ENCODE peak calls at places on chromosome 21, in six cellular contexts. B is stomach, I is body of pancreas, J is breast epithelium, Q is uterus, U is Peyer's patch. A is an unnamed sample.

GRCh38 chr21:41120997-41121396 is 47.0 kb upstream of the BACE2 start:
- DNase-seq in J (no peak), U (no peak), Q (no peak), I (no peak), B (no peak), A (no peak)

GRCh38 chr21:32257952-32258785 is 20.7 kb downstream of the MIS18A start:
- DNase-seq in I (peak; percentile 85), J (peak; percentile 69), B (peak; percentile 73), Q (peak; percentile 70), U (peak; percentile 76), A (peak; percentile 69)

GRCh38 chr21:31425158-31425557 is 81.1 kb upstream of the TIAM1 start:
- DNase-seq in Q (no peak), J (no peak), U (no peak), B (no peak), I (no peak), A (no peak)

GRCh38 chr21:31945576-31945975 is 72.8 kb downstream of the HUNK start:
- DNase-seq in Q (no peak), B (no peak), J (no peak), U (no peak), I (no peak), A (no peak)

GRCh38 chr21:37338671-37339526 is 27.7 kb upstream of the DYRK1A start:
- DNase-seq in U (no peak), I (peak; percentile 45), Q (peak; percentile 63), B (no peak), J (no peak), A (peak; percentile 70)

GRCh38 chr21:38297193-38297592 is 40.4 kb downstream of the KCNJ15 start:
- DNase-seq in I (no peak), U (no peak), Q (no peak), B (no peak), J (no peak), A (no peak)

GRCh38 chr21:29238052-29238966 is 60.4 kb upstream of the BACH1 start:
- DNase-seq in J (no peak), B (no peak), I (no peak), U (no peak), Q (no peak), A (no peak)

GRCh38 chr21:25385912-25386474 is 221.3 kb downstream of the MRPL39 start:
- DNase-seq in J (no peak), Q (no peak), B (peak; percentile 38), I (peak; percentile 79), U (no peak), A (peak; percentile 29)

GRCh38 chr21:31612889-31613785 is 46.4 kb upstream of the SOD1 start:
- DNase-seq in Q (no peak), U (no peak), B (no peak), I (no peak), J (no peak), A (no peak)

GRCh38 chr21:27333091-27333490 is 366.2 kb upstream of the ADAMTS5 start:
- DNase-seq in U (no peak), I (no peak), J (no peak), B (no peak), Q (no peak), A (no peak)

GRCh38 chr21:14523234-14523633 is 22.9 kb downstream of the SAMSN1 start:
- DNase-seq in J (no peak), B (no peak), Q (no peak), U (no peak), I (no peak), A (no peak)

GRCh38 chr21:30468912-30469812 is 11.0 kb downstream of the KRTAP19-1 start:
- DNase-seq in J (no peak), U (no peak), Q (no peak), B (no peak), I (no peak), A (no peak)

GRCh38 chr21:42833859-42834729 is 45.2 kb downstream of the WDR4 start:
- DNase-seq in I (no peak), B (peak; percentile 17), J (peak; percentile 47), Q (peak; percentile 6), U (peak; percentile 40), A (no peak)

GRCh38 chr21:42835611-42836401 is 43.5 kb downstream of the WDR4 start:
- DNase-seq in I (no peak), J (no peak), B (peak; percentile 13), U (peak; percentile 23), Q (no peak), A (no peak)

GRCh38 chr21:42834730-42835191 is 44.6 kb downstream of the WDR4 start:
- DNase-seq in Q (no peak), I (no peak), U (peak; percentile 35), B (peak; percentile 3), J (no peak), A (no peak)

GRCh38 chr21:42835211-42835610 is 44.1 kb downstream of the WDR4 start:
- DNase-seq in Q (no peak), U (peak; percentile 1), J (no peak), B (peak; percentile 1), I (no peak), A (no peak)

DNA sequence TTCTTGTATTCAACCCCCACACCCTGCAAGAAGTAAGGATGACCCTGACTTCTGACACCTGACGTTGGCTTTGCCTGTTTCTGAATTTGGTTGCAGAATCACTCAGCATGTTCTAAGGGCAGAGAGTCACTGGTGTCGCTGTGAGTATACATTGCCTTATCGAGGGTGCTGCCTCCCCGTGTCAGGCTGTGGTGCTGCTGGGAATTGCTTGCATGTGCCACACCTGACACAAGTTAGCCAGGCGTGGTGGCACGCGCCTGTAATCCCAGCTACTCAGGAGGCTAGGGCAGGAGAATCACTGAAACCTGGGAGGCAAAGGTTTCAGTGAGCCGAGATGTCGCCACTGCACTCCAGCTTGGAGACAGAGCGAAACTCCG is 45.9 kb downstream of the WDR4 start:
- DNase-seq in Q (no peak), I (no peak), J (peak; percentile 46), B (peak; percentile 54), U (peak; percentile 73), A (no peak)
- TF ChIP-seq POLR2A in Q (no peak), I (no peak), J (no peak), B (no peak), U (no peak), A (no peak)

DNA sequence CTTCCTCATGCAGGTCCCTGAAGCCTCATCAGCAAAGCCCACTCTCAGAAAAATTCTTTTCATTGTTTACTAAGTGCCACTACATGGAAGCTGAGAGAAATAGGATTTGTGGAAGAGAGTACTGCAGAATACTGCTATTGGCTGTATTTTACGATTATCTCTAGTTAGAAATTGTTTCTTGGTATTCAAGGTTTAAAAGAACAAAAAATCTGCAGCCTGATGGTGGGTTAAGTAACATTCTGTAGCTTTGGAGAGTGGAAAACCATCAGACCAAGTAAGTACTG is 27.3 kb downstream of the PTTG1IP start:
- DNase-seq in J (no peak), I (no peak), B (no peak), U (no peak), Q (no peak), A (no peak)
- TF ChIP-seq POLR2A in J (no peak), I (no peak), B (no peak), U (no peak), Q (no peak), A (no peak)

GRCh38 chr21:45513003-45513706 is 29.1 kb downstream of the SLC19A1 start:
- DNase-seq in I (peak; percentile 82), U (no peak), B (peak; percentile 91), Q (no peak), J (peak; percentile 82), A (no peak)

GRCh38 chr21:45510466-45510955 is 31.7 kb downstream of the SLC19A1 start:
- DNase-seq in J (no peak), B (no peak), U (no peak), Q (no peak), I (no peak), A (no peak)

GRCh38 chr21:45512626-45513002 is 29.6 kb downstream of the SLC19A1 start:
- DNase-seq in U (no peak), B (no peak), Q (no peak), J (no peak), I (no peak), A (no peak)

GRCh38 chr21:45511007-45511406 is 31.2 kb downstream of the SLC19A1 start:
- DNase-seq in Q (no peak), U (no peak), I (no peak), J (no peak), B (no peak), A (no peak)

DNA sequence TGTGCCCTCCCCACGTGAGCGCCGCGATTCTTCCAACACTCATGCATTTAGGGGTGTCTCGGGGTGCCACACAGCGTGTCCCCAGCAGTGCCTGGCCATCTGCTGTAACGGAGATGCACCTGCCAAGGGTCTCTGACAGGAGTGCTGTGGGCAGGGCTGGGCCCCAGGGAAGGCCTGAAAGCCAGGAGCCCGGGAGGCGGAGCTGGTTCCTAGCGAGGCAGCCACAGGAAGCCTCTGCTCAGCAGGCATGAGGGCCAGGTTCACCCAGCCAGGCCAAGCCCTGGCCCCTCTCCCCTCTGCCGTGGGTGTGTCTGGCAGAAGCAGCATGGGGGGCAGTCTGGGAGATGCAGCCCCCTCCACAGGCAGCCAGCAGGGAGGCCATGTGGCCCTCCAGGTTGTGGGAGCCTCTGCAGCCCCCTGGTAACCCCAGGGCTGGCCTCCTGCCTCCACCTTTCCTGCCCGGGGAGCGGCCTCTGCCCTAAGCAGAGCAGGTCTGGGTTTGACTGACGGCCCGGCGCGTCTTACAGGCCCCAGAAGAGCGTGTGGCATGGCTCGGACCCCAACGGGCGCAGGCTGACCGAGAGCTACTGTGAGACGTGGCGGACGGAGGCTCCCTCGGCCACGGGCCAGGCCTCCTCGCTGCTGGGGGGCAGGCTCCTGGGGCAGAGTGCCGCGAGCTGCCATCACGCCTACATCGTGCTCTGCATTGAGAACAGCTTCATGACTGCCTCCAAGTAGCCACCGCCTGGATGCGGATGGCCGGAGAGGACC is 30.4 kb downstream of the SLC19A1 start:
- DNase-seq in Q (no peak), B (peak; percentile 61), J (no peak), I (no peak), U (no peak), A (no peak)
- TF ChIP-seq POLR2A in Q (no peak), B (no peak), J (no peak), I (no peak), U (no peak), A (no peak)

DNA sequence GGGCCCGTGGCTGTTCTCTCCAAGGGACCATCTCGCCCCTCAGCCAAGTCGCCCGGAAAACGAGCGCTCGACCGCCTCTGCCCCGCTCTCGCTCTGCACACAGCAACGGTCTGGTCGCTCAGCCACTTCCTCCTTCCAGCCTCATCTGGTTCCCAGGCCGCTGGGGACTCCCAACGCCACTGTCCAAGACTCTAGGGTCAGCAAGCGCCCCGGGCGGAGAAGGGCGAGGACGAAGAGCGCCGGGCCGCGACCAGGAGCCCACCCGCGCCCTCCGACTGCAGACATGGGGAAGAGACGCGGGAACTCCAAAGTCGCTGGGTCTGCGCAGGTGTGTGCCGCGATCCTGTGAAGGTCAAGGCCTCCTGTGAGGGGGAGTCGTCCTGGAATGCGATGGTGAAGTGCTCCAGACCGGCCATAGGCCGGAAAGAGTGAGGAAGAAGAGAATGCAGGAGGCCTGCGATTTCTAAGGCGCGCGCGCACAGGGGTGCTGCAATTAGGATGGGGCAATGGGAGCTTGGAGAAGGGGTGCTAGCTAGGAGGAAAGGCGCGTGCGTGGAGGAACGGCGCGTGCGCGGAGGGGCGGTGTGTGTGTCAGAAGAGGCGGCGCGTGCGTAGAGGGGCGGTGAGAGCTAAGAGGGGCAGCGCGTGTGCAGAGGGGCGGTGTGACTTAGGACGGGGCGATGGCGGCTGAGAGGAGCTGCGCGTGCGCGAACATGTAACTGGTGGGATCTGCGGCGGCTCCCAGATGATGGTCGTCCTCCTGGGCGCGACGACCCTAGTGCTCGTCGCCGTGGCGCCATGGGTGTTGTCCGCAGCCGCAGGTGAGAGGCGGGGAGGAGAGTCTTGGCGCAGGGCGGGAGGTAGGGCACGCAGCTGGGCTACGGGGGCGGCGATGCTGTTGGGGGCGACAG is at the start of gene IFNAR1:
- DNase-seq in Q (peak; percentile 99), I (peak; percentile 99), U (peak; percentile 99), J (peak; percentile 98), B (peak; percentile 99), A (peak; percentile 85)
- TF ChIP-seq POLR2A in Q (peak; percentile 93), I (peak; percentile 65), U (peak; percentile 89), J (peak; percentile 61), B (no peak), A (peak; percentile 92)

A was measured in H54.